ENCODE peak calls at places on chromosomes 7 and 10, in five cellular contexts. I is transverse colon, Q is HepG2, D is upper lobe of left lung, M is SK-N-SH. K is an unnamed sample.

GRCh38 chr7:133358728-133359127 is 105.8 kb downstream of the EXOC4 start:
- DNase-seq in I (no peak), Q (no peak), D (no peak), M (no peak), K (no peak)

GRCh38 chr7:30406664-30407425 is 71.7 kb downstream of the NOD1 start:
- DNase-seq in I (no peak), Q (no peak), D (no peak), M (no peak), K (no peak)

GRCh38 chr7:8115547-8116402 is 146.2 kb downstream of the ICA1 start:
- DNase-seq in I (no peak), Q (no peak), D (no peak), M (no peak), K (no peak)

GRCh38 chr10:32980558-32981468 is 22.8 kb upstream of the ITGB1 start:
- DNase-seq in I (peak), Q (peak), D (peak), M (peak), K (peak)

GRCh38 chr10:18533921-18534320 is 117.5 kb downstream of the NSUN6 start:
- DNase-seq in I (no peak), Q (no peak), D (no peak), M (no peak), K (no peak)

GRCh38 chr7:74051629-74052410 is 23.8 kb downstream of the ELN start:
- DNase-seq in I (peak), Q (peak), D (peak), M (peak), K (peak)

GRCh38 chr7:153564391-153564790 is 487.8 kb upstream of the DPP6 start:
- DNase-seq in I (no peak), Q (no peak), D (no peak), M (no peak), K (no peak)

GRCh38 chr7:2805213-2806003 is 38.7 kb downstream of the GNA12 start:
- DNase-seq in I (no peak), Q (peak), D (no peak), M (no peak), K (peak)

GRCh38 chr10:113746188-113746950 is 5.1 kb upstream of the PLEKHS1 start:
- DNase-seq in I (peak), Q (peak), D (no peak), M (no peak), K (no peak)

GRCh38 chr7:17564678-17565209 is 266.3 kb downstream of the AHR start:
- DNase-seq in I (no peak), Q (no peak), D (no peak), M (no peak), K (no peak)

GRCh38 chr10:79139124-79139835 is 70.5 kb downstream of the ZMIZ1 start:
- DNase-seq in I (peak), Q (no peak), D (peak), M (no peak), K (no peak)

GRCh38 chr7:24784292-24784691 is 27.0 kb upstream of the GSDME start:
- DNase-seq in I (no peak), Q (no peak), D (no peak), M (no peak), K (no peak)

GRCh38 chr10:130014734-130015695 is 50.9 kb upstream of the EBF3 start:
- DNase-seq in I (no peak), Q (no peak), D (peak), M (no peak), K (no peak)

GRCh38 chr10:102675887-102676616 is 31.8 kb downstream of the TRIM8 start:
- DNase-seq in I (no peak), Q (peak), D (peak), M (no peak), K (no peak)

GRCh38 chr10:55203319-55203718 is 402.3 kb upstream of the PCDH15 start:
- DNase-seq in I (no peak), Q (no peak), D (no peak), M (no peak), K (no peak)

GRCh38 chr10:93718937-93719725 is 16.7 kb upstream of the FRA10AC1 start:
- DNase-seq in I (no peak), Q (no peak), D (no peak), M (no peak), K (no peak)

GRCh38 chr10:86231796-86232560 is 134.6 kb downstream of the GRID1 start:
- DNase-seq in I (no peak), Q (no peak), D (no peak), M (no peak), K (no peak)

GRCh38 chr7:150737265-150738055 is at the start of gene GIMAP5:
- DNase-seq in I (no peak), Q (no peak), D (no peak), M (no peak), K (no peak)

GRCh38 chr7:128974241-128974934 is 36.7 kb downstream of the IRF5 start:
- DNase-seq in I (no peak), Q (no peak), D (no peak), M (no peak), K (no peak)

GRCh38 chr10:67088035-67088434 is 162.2 kb downstream of the LRRTM3 start:
- DNase-seq in I (no peak), Q (no peak), D (no peak), M (no peak), K (no peak)

GRCh38 chr10:94963901-94964300 is 25.4 kb downstream of the CYP2C9 start:
- DNase-seq in I (no peak), Q (peak), D (no peak), M (peak), K (no peak)

GRCh38 chr7:128829391-128830166 is 627 bp upstream of the FLNC start:
- DNase-seq in I (no peak), Q (no peak), D (no peak), M (peak), K (peak)

GRCh38 chr7:22717760-22718159 is 9.2 kb upstream of the IL6 start:
- DNase-seq in I (no peak), Q (no peak), D (no peak), M (no peak), K (no peak)

GRCh38 chr7:148623586-148624282 is 33.2 kb downstream of the C7orf33 start:
- DNase-seq in I (no peak), Q (no peak), D (no peak), M (no peak), K (no peak)

GRCh38 chr7:135710417-135711138 is 17.4 kb downstream of the SLC13A4 start:
- DNase-seq in I (no peak), Q (peak), D (no peak), M (peak), K (no peak)

GRCh38 chr7:134394046-134394445 is 64.9 kb downstream of the AKR1B1 start:
- DNase-seq in I (no peak), Q (no peak), D (no peak), M (no peak), K (no peak)

GRCh38 chr7:106841896-106842390 is 23.1 kb upstream of the PIK3CG start:
- DNase-seq in I (no peak), Q (no peak), D (no peak), M (peak), K (no peak)

GRCh38 chr10:114486938-114487814 is 82.9 kb upstream of the AFAP1L2 start:
- DNase-seq in I (no peak), Q (peak), D (no peak), M (peak), K (no peak)

GRCh38 chr7:1975179-1975578 is 257.6 kb downstream of the MAD1L1 start:
- DNase-seq in I (no peak), Q (no peak), D (no peak), M (no peak), K (no peak)

GRCh38 chr7:82904871-82905270 is 257.8 kb downstream of the PCLO start:
- DNase-seq in I (no peak), Q (no peak), D (no peak), M (no peak), K (no peak)

GRCh38 chr10:11856089-11856488 is 32.9 kb downstream of the PROSER2 start:
- DNase-seq in I (no peak), Q (no peak), D (no peak), M (no peak), K (no peak)

GRCh38 chr7:1950623-1951523 is 280.8 kb downstream of the ELFN1 start:
- DNase-seq in I (peak), Q (no peak), D (peak), M (peak), K (no peak)

GRCh38 chr7:104979167-104979841 is 34.7 kb upstream of the KMT2E start:
- DNase-seq in I (no peak), Q (no peak), D (peak), M (no peak), K (no peak)

GRCh38 chr10:19505320-19506092 is 310.7 kb upstream of the PLXDC2 start:
- DNase-seq in I (no peak), Q (no peak), D (no peak), M (no peak), K (no peak)

GRCh38 chr7:140342732-140343514 is 55.4 kb downstream of the SLC37A3 start:
- DNase-seq in I (peak), Q (peak), D (peak), M (peak), K (peak)

GRCh38 chr7:50832744-50833143 is 50.0 kb upstream of the GRB10 start:
- DNase-seq in I (no peak), Q (no peak), D (no peak), M (no peak), K (no peak)

GRCh38 chr7:100396421-100396982 is 23.2 kb downstream of the PILRA start:
- DNase-seq in I (peak), Q (no peak), D (no peak), M (no peak), K (no peak)

GRCh38 chr7:44398506-44398905 is 73.1 kb upstream of the CAMK2B start:
- DNase-seq in I (no peak), Q (no peak), D (no peak), M (no peak), K (no peak)

DNA sequence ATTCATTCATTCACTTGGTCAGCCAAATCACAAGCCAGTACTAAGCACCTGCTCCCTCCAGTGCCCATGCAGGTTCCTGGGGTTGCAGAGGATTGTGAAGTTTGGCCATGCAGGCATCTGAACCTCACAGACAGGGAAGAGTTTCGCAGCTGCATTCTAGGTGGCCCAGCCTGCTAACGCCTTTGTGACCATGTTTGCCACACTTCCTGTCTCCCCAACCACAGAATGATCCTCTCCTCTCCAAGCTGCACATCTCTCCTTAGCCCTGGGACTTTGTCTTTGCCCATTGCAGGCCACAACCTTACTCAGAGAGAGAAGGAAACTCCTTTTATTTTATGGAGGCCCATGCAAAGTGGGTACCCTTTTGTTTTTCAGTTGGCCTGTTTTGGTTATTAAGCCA is 31.8 kb downstream of the EPDR1 start:
- DNase-seq in I (no peak), Q (no peak), D (no peak), M (no peak), K (no peak)
- TF ChIP-seq EP300 in I (no peak), Q (no peak), D (no peak), M (no peak), K (no peak)

GRCh38 chr10:119871881-119872609 is 598 bp downstream of the MCMBP start:
- DNase-seq in I (peak), Q (no peak), D (peak), M (peak), K (peak)
- TF ChIP-seq POLR2AphosphoS5 in I (no peak), Q (no peak), D (peak), M (no peak), K (peak)

GRCh38 chr10:101438881-101439391 is 85.0 kb downstream of the BTRC start:
- DNase-seq in I (no peak), Q (no peak), D (no peak), M (no peak), K (no peak)
- TF ChIP-seq EP300 in I (no peak), Q (no peak), D (no peak), M (no peak), K (no peak)

GRCh38 chr10:124652701-124653100 is 91.5 kb downstream of the FAM53B start:
- DNase-seq in I (no peak), Q (no peak), D (no peak), M (no peak), K (no peak)

GRCh38 chr10:124654686-124655085 is 89.5 kb downstream of the FAM53B start:
- DNase-seq in I (no peak), Q (no peak), D (no peak), M (no peak), K (no peak)

GRCh38 chr10:124653311-124653710 is 90.9 kb downstream of the FAM53B start:
- DNase-seq in I (no peak), Q (no peak), D (no peak), M (no peak), K (no peak)

GRCh38 chr10:124655191-124656112 is 88.7 kb downstream of the FAM53B start:
- DNase-seq in I (no peak), Q (no peak), D (no peak), M (no peak), K (no peak)

DNA sequence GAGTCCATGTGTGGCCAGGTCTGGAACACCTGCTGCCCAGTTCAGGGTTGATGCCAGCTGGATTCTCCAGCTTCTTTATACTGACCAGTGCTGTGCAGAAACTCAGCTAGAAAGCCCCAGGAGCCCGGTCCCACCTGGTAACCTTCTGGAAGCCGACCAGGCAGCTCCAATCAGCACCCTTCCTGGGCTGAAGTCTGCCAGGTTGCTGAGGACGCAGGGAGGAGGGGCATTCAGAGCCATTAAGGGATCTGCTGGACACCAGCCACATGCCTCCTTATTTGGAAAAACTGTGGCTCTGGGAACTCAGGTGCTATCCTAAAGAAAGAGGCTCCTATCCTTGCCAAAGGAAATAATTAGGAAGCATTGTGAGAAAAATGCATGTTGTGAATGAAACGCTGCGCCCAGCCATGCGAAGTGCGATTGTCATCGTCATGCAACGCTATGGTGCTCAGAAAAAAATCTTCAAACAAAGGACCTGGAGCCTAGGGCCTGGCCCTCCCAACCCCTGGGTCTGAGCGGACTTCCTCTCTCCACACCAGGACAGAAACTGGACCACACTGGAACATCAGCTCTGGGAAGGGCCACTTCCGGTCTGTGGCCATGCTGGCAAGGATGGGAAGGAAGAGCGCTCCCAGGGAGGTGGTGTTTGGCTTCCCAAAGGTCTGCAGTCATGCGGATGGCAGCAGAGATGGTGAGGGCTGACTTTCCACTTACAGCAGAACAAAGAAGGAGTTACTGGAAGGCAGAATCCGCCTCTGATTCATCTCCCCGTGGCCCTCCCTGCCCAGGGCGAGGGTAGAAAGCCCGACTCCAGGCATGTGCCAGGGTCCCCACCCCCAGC is 90.1 kb downstream of the FAM53B start:
- DNase-seq in I (no peak), Q (no peak), D (no peak), M (no peak), K (peak)
- TF ChIP-seq POLR2AphosphoS5 in I (no peak), Q (no peak), D (peak), M (no peak), K (no peak)

GRCh38 chr7:40899151-40899550 is 764.3 kb downstream of the SUGCT start:
- DNase-seq in I (no peak), Q (no peak), D (no peak), M (no peak), K (no peak)

GRCh38 chr7:40907286-40907685 is 772.5 kb downstream of the SUGCT start:
- DNase-seq in I (no peak), Q (no peak), D (no peak), M (no peak), K (no peak)

GRCh38 chr7:40899651-40900507 is 765.1 kb downstream of the SUGCT start:
- DNase-seq in I (no peak), Q (no peak), D (no peak), M (no peak), K (no peak)

DNA sequence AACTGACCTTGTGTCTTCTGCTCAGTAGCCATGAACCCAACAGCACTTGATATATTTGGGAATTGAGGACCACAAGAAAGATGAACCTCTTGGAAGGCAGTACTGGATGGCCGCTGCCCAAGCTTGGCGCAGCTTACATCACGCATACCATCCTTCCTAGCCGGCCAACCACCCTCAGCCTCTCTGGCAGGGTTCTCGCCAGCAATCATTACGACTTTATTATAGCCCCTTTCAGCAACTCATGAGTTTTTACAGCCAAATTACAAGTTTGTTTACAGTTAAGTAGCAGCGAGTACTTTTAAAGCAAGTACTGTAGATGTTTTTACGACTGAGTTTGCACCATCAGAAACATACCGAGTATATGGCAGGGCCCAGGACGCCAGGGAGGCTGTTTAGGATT is 769.1 kb downstream of the SUGCT start:
- DNase-seq in I (no peak), Q (no peak), D (no peak), M (no peak), K (no peak)
- TF ChIP-seq EP300 in I (peak), Q (no peak), D (no peak), M (no peak), K (no peak)

GRCh38 chr7:87339373-87339897 is 6.0 kb upstream of the CROT start:
- DNase-seq in I (no peak), Q (no peak), D (no peak), M (no peak), K (no peak)
- TF ChIP-seq POLR2AphosphoS5 in I (no peak), Q (no peak), D (no peak), M (no peak), K (no peak)

K was measured in stomach.